ENCODE peak calls at places on chromosomes 2 and 18, in five cellular contexts. One of them, this sample, is unnamed.

GRCh38 chr18:58402247-58402646 is 226.6 kb downstream of the ALPK2 start:
- DNase-seq in transverse colon: no peak
- DNase-seq in sigmoid colon: no peak
- DNase-seq in stomach: no peak
- DNase-seq in breast epithelium: peak
- DNase-seq in this sample: peak

GRCh38 chr2:95313296-95314265 is 16.4 kb downstream of the KCNIP3 start:
- DNase-seq in stomach: no peak
- DNase-seq in transverse colon: no peak
- DNase-seq in breast epithelium: no peak
- DNase-seq in sigmoid colon: no peak
- DNase-seq in this sample: no peak

GRCh38 chr2:170577356-170577755 is 137.8 kb upstream of the SP5 start:
- DNase-seq in breast epithelium: no peak
- DNase-seq in sigmoid colon: no peak
- DNase-seq in transverse colon: no peak
- DNase-seq in stomach: no peak
- DNase-seq in this sample: no peak

GRCh38 chr2:24122356-24123211 is 550 bp downstream of the PFN4 start:
- DNase-seq in breast epithelium: no peak
- DNase-seq in transverse colon: no peak
- DNase-seq in sigmoid colon: no peak
- DNase-seq in stomach: no peak
- DNase-seq in this sample: no peak

GRCh38 chr2:26614205-26615128 is 26.7 kb downstream of the CIB4 start:
- DNase-seq in breast epithelium: no peak
- DNase-seq in stomach: peak
- DNase-seq in sigmoid colon: peak
- DNase-seq in transverse colon: no peak
- DNase-seq in this sample: no peak

GRCh38 chr2:239290618-239291504 is 110.0 kb downstream of the HDAC4 start:
- DNase-seq in transverse colon: peak
- DNase-seq in breast epithelium: peak
- DNase-seq in stomach: no peak
- DNase-seq in sigmoid colon: peak
- DNase-seq in this sample: peak

GRCh38 chr2:100396483-100396882 is 21.0 kb downstream of the CHST10 start:
- DNase-seq in sigmoid colon: no peak
- DNase-seq in stomach: no peak
- DNase-seq in transverse colon: no peak
- DNase-seq in breast epithelium: no peak
- DNase-seq in this sample: no peak

GRCh38 chr2:237456200-237456731 is 30.8 kb upstream of the MLPH start:
- DNase-seq in stomach: no peak
- DNase-seq in sigmoid colon: peak
- DNase-seq in breast epithelium: no peak
- DNase-seq in transverse colon: peak
- DNase-seq in this sample: no peak

GRCh38 chr2:239087041-239087710 is 239.3 kb downstream of the TWIST2 start:
- DNase-seq in sigmoid colon: no peak
- DNase-seq in breast epithelium: no peak
- DNase-seq in stomach: no peak
- DNase-seq in transverse colon: no peak
- DNase-seq in this sample: no peak

GRCh38 chr2:208354964-208355381 is 51.6 kb upstream of the PTH2R start:
- DNase-seq in breast epithelium: no peak
- DNase-seq in stomach: no peak
- DNase-seq in transverse colon: no peak
- DNase-seq in sigmoid colon: no peak
- DNase-seq in this sample: peak

GRCh38 chr2:85327757-85328617 is at the start of gene TGOLN2:
- DNase-seq in transverse colon: peak
- DNase-seq in stomach: peak
- DNase-seq in breast epithelium: peak
- DNase-seq in sigmoid colon: peak
- DNase-seq in this sample: peak

GRCh38 chr2:104858325-104858978 is 4.5 kb downstream of the POU3F3 start:
- DNase-seq in breast epithelium: no peak
- DNase-seq in stomach: no peak
- DNase-seq in transverse colon: no peak
- DNase-seq in sigmoid colon: no peak
- DNase-seq in this sample: no peak

GRCh38 chr2:39664898-39665591 is 672 bp upstream of the TMEM178A start:
- DNase-seq in sigmoid colon: no peak
- DNase-seq in stomach: no peak
- DNase-seq in transverse colon: no peak
- DNase-seq in breast epithelium: no peak
- DNase-seq in this sample: no peak

GRCh38 chr2:185567940-185568339 is 170.7 kb upstream of the FSIP2 start:
- DNase-seq in sigmoid colon: no peak
- DNase-seq in transverse colon: no peak
- DNase-seq in stomach: no peak
- DNase-seq in breast epithelium: no peak
- DNase-seq in this sample: no peak

GRCh38 chr2:197486175-197486574 is 13.5 kb downstream of the HSPD1 start:
- DNase-seq in breast epithelium: no peak
- DNase-seq in stomach: no peak
- DNase-seq in transverse colon: no peak
- DNase-seq in sigmoid colon: no peak
- DNase-seq in this sample: no peak

GRCh38 chr2:144378551-144378950 is 141.4 kb downstream of the ZEB2 start:
- DNase-seq in breast epithelium: no peak
- DNase-seq in transverse colon: no peak
- DNase-seq in stomach: no peak
- DNase-seq in sigmoid colon: no peak
- DNase-seq in this sample: no peak

GRCh38 chr2:233021771-233022170 is 8.7 kb upstream of the NGEF start:
- DNase-seq in sigmoid colon: no peak
- DNase-seq in breast epithelium: no peak
- DNase-seq in stomach: peak
- DNase-seq in transverse colon: no peak
- DNase-seq in this sample: no peak

GRCh38 chr2:207503234-207503633 is 26.5 kb upstream of the CREB1 start:
- DNase-seq in stomach: no peak
- DNase-seq in transverse colon: peak
- DNase-seq in breast epithelium: no peak
- DNase-seq in sigmoid colon: no peak
- DNase-seq in this sample: no peak

GRCh38 chr2:134782792-134783191 is 55.6 kb upstream of the ACMSD start:
- DNase-seq in transverse colon: no peak
- DNase-seq in sigmoid colon: no peak
- DNase-seq in breast epithelium: no peak
- DNase-seq in stomach: no peak
- DNase-seq in this sample: no peak

GRCh38 chr2:191497822-191498221 is 180.1 kb upstream of the NABP1 start:
- DNase-seq in stomach: no peak
- DNase-seq in sigmoid colon: no peak
- DNase-seq in transverse colon: no peak
- DNase-seq in breast epithelium: no peak
- DNase-seq in this sample: no peak

GRCh38 chr2:54048117-54048785 is 67.2 kb upstream of the ACYP2 start:
- DNase-seq in sigmoid colon: no peak
- DNase-seq in transverse colon: no peak
- DNase-seq in stomach: no peak
- DNase-seq in breast epithelium: no peak
- DNase-seq in this sample: no peak

GRCh38 chr2:20449501-20450200 is 2.8 kb downstream of the RHOB start:
- DNase-seq in stomach: peak
- DNase-seq in breast epithelium: no peak
- DNase-seq in sigmoid colon: peak
- DNase-seq in transverse colon: no peak
- DNase-seq in this sample: peak

GRCh38 chr2:23211987-23212583 is 172.9 kb upstream of the KLHL29 start:
- DNase-seq in stomach: peak
- DNase-seq in transverse colon: peak
- DNase-seq in breast epithelium: no peak
- DNase-seq in sigmoid colon: no peak
- DNase-seq in this sample: peak

GRCh38 chr2:180980943-180981898 is 816 bp downstream of the UBE2E3 start:
- DNase-seq in transverse colon: peak
- DNase-seq in stomach: peak
- DNase-seq in sigmoid colon: peak
- DNase-seq in breast epithelium: no peak
- DNase-seq in this sample: peak

GRCh38 chr2:107338571-107338970 is 452.6 kb upstream of the ST6GAL2 start:
- DNase-seq in transverse colon: no peak
- DNase-seq in stomach: no peak
- DNase-seq in sigmoid colon: no peak
- DNase-seq in breast epithelium: no peak
- DNase-seq in this sample: no peak

GRCh38 chr2:78999410-78999809 is 26.1 kb upstream of the REG3G start:
- DNase-seq in stomach: no peak
- DNase-seq in breast epithelium: no peak
- DNase-seq in sigmoid colon: no peak
- DNase-seq in transverse colon: no peak
- DNase-seq in this sample: no peak

GRCh38 chr2:3649581-3649980 is 8.4 kb upstream of the ALLC start:
- DNase-seq in transverse colon: no peak
- DNase-seq in breast epithelium: no peak
- DNase-seq in stomach: no peak
- DNase-seq in sigmoid colon: no peak
- DNase-seq in this sample: no peak

GRCh38 chr2:61244694-61245093 is 82.7 kb downstream of the C2orf74 start:
- DNase-seq in breast epithelium: no peak
- DNase-seq in transverse colon: no peak
- DNase-seq in stomach: no peak
- DNase-seq in sigmoid colon: no peak
- DNase-seq in this sample: no peak

GRCh38 chr2:46503686-46504085 is 24.3 kb downstream of the TMEM247 start:
- DNase-seq in sigmoid colon: no peak
- DNase-seq in stomach: no peak
- DNase-seq in breast epithelium: no peak
- DNase-seq in transverse colon: no peak
- DNase-seq in this sample: no peak

GRCh38 chr18:63319383-63320040 is at the start of gene BCL2:
- DNase-seq in stomach: no peak
- DNase-seq in sigmoid colon: peak
- DNase-seq in transverse colon: peak
- DNase-seq in breast epithelium: peak
- DNase-seq in this sample: peak

GRCh38 chr18:46866524-46866923 is 50.8 kb downstream of the PIAS2 start:
- DNase-seq in stomach: no peak
- DNase-seq in breast epithelium: no peak
- DNase-seq in transverse colon: no peak
- DNase-seq in sigmoid colon: no peak
- DNase-seq in this sample: no peak

GRCh38 chr2:146239392-146240135 is 1605.3 kb upstream of the ACVR2A start:
- DNase-seq in sigmoid colon: no peak
- DNase-seq in breast epithelium: no peak
- DNase-seq in stomach: no peak
- DNase-seq in transverse colon: no peak
- DNase-seq in this sample: no peak

GRCh38 chr2:160920791-160921303 is 239.4 kb upstream of the TANK start:
- DNase-seq in stomach: no peak
- DNase-seq in breast epithelium: no peak
- DNase-seq in transverse colon: no peak
- DNase-seq in sigmoid colon: peak
- DNase-seq in this sample: no peak

GRCh38 chr2:160918909-160919503 is 241.2 kb upstream of the TANK start:
- DNase-seq in sigmoid colon: peak
- DNase-seq in transverse colon: peak
- DNase-seq in breast epithelium: no peak
- DNase-seq in stomach: peak
- DNase-seq in this sample: peak

GRCh38 chr2:160920061-160920460 is 240.2 kb upstream of the TANK start:
- DNase-seq in transverse colon: no peak
- DNase-seq in breast epithelium: no peak
- DNase-seq in sigmoid colon: no peak
- DNase-seq in stomach: no peak
- DNase-seq in this sample: no peak

GRCh38 chr2:160924936-160925353 is 235.3 kb upstream of the TANK start:
- DNase-seq in stomach: no peak
- DNase-seq in transverse colon: no peak
- DNase-seq in breast epithelium: no peak
- DNase-seq in sigmoid colon: no peak
- DNase-seq in this sample: no peak

GRCh38 chr2:160921401-160921964 is 238.7 kb upstream of the TANK start:
- DNase-seq in stomach: no peak
- DNase-seq in sigmoid colon: no peak
- DNase-seq in transverse colon: no peak
- DNase-seq in breast epithelium: no peak
- DNase-seq in this sample: no peak
- H3K4me3 ChIP-seq in stomach: no peak
- H3K4me3 ChIP-seq in sigmoid colon: no peak
- H3K4me3 ChIP-seq in transverse colon: no peak
- H3K4me3 ChIP-seq in breast epithelium: no peak
- H3K4me3 ChIP-seq in this sample: no peak

GRCh38 chr2:74440378-74441110 is 1.2 kb downstream of the RTKN start:
- DNase-seq in transverse colon: peak
- DNase-seq in sigmoid colon: peak
- DNase-seq in breast epithelium: peak
- DNase-seq in stomach: peak
- DNase-seq in this sample: peak
- TF ChIP-seq POLR2A in transverse colon: peak
- TF ChIP-seq POLR2A in sigmoid colon: peak
- TF ChIP-seq POLR2A in breast epithelium: no peak
- TF ChIP-seq POLR2A in stomach: no peak
- TF ChIP-seq POLR2A in this sample: peak

GRCh38 chr2:160970052-160970846 is 190.0 kb upstream of the TANK start:
- DNase-seq in transverse colon: peak
- DNase-seq in stomach: no peak
- DNase-seq in breast epithelium: no peak
- DNase-seq in sigmoid colon: no peak
- DNase-seq in this sample: peak
- H3K4me3 ChIP-seq in transverse colon: peak
- H3K4me3 ChIP-seq in stomach: peak
- H3K4me3 ChIP-seq in breast epithelium: peak
- H3K4me3 ChIP-seq in sigmoid colon: peak
- H3K4me3 ChIP-seq in this sample: no peak

DNA sequence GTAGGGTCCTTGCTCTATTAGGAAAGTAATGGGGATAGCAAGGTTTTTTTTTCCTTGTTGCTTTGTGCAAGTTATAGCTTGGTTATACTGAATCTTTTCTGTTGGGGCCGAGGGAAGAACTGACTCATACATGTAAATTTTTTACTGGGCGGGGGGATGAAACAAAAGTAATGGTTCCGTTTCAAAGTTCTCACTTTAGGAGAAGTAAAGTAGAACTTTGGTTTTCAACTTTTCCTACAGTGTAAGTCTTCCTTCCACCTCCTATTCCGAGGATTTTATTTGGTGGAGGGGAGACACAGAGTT is 1.1 kb downstream of the AFTPH start:
- DNase-seq in stomach: no peak
- DNase-seq in transverse colon: peak
- DNase-seq in sigmoid colon: no peak
- DNase-seq in breast epithelium: no peak
- DNase-seq in this sample: no peak
- TF ChIP-seq POLR2A in stomach: no peak
- TF ChIP-seq POLR2A in transverse colon: no peak
- TF ChIP-seq POLR2A in sigmoid colon: no peak
- TF ChIP-seq POLR2A in breast epithelium: no peak
- TF ChIP-seq POLR2A in this sample: no peak

GRCh38 chr2:161136696-161137324 is 23.4 kb upstream of the TANK start:
- DNase-seq in stomach: no peak
- DNase-seq in sigmoid colon: no peak
- DNase-seq in breast epithelium: no peak
- DNase-seq in transverse colon: no peak
- DNase-seq in this sample: no peak
- H3K4me3 ChIP-seq in stomach: peak
- H3K4me3 ChIP-seq in sigmoid colon: peak
- H3K4me3 ChIP-seq in breast epithelium: peak
- H3K4me3 ChIP-seq in transverse colon: peak
- H3K4me3 ChIP-seq in this sample: no peak

GRCh38 chr2:28395334-28396061 is 2.8 kb downstream of the FOSL2 start:
- DNase-seq in stomach: no peak
- DNase-seq in transverse colon: peak
- DNase-seq in breast epithelium: peak
- DNase-seq in sigmoid colon: peak
- DNase-seq in this sample: peak
- TF ChIP-seq POLR2A in stomach: no peak
- TF ChIP-seq POLR2A in transverse colon: peak
- TF ChIP-seq POLR2A in breast epithelium: peak
- TF ChIP-seq POLR2A in sigmoid colon: peak
- TF ChIP-seq POLR2A in this sample: no peak

This sample was measured in body of pancreas.